ENCODE peak calls at places on chromosomes 12 and 14, in nine cellular contexts. V is cardiac fibroblast; A is body of pancreas; Z is SW480; R is activated CD8-positive, alpha-beta memory T cell treated with anti-CD3 and anti-CD28 coated beads, Interleukin-2, amount 50 U/mL, for 4 hours; H is GM06990; C is NCI-H1092; E is C1 segment of cervical spinal cord; N is stimulated activated CD8-positive, alpha-beta memory T cell treated with anti-CD3 and anti-CD28 coated beads, Interleukin-2, amount 100 ng/mL, for 1 hour. L is an unnamed sample.
A peak's percentile ranks its signal among the peaks of the same experiment; 100 is the strongest.

GRCh38 chr14:101225729-101226152 is 322.2 kb upstream of the RTL1 start:
- DNase-seq in V (no peak), R (no peak), Z (no peak), C (no peak), N (no peak), E (no peak), H (no peak), A (no peak), L (no peak)

GRCh38 chr12:90290980-90291975 is 582.6 kb upstream of the ATP2B1 start:
- DNase-seq in A (no peak), E (no peak), H (no peak), R (no peak), N (no peak), V (peak; percentile 66), C (no peak), Z (no peak), L (no peak)

GRCh38 chr14:91745329-91745728 is 13.4 kb upstream of the CATSPERB start:
- DNase-seq in N (no peak), E (no peak), R (no peak), V (no peak), A (no peak), C (no peak), Z (no peak), H (no peak), L (no peak)

GRCh38 chr12:66065623-66066022 is 64.9 kb downstream of the LLPH start:
- DNase-seq in N (no peak), R (no peak), E (no peak), H (no peak), V (no peak), C (no peak), Z (no peak), A (no peak), L (no peak)

GRCh38 chr14:75226755-75227544 is 50.5 kb upstream of the TMED10 start:
- DNase-seq in Z (no peak), H (no peak), A (no peak), V (no peak), E (no peak), R (no peak), N (no peak), C (no peak), L (no peak)

GRCh38 chr12:102643871-102644551 is 163.6 kb upstream of the IGF1 start:
- DNase-seq in N (no peak), C (no peak), R (no peak), A (no peak), V (no peak), Z (no peak), H (no peak), E (no peak), L (no peak)

GRCh38 chr12:3432868-3433267 is 58.1 kb upstream of the PRMT8 start:
- DNase-seq in Z (no peak), V (no peak), C (no peak), E (no peak), H (no peak), N (no peak), A (no peak), R (no peak), L (no peak)

GRCh38 chr12:39505025-39505424 is 62.1 kb upstream of the KIF21A start:
- DNase-seq in H (no peak), C (no peak), E (no peak), R (no peak), Z (peak; percentile 9), V (no peak), N (no peak), A (no peak), L (no peak)

GRCh38 chr14:20684662-20685456 is 499 bp downstream of the RNASE4 start:
- DNase-seq in E (peak; percentile 49), N (no peak), H (no peak), C (no peak), V (peak; percentile 74), A (peak; percentile 53), R (no peak), Z (peak; percentile 49), L (peak; percentile 20)

GRCh38 chr12:99911076-99911475 is 73.7 kb downstream of the ANKS1B start:
- DNase-seq in A (no peak), E (no peak), V (peak; percentile 83), R (no peak), Z (no peak), N (no peak), H (no peak), C (no peak), L (peak; percentile 20)

GRCh38 chr12:86827409-86827808 is 571.2 kb upstream of the MGAT4C start:
- DNase-seq in N (no peak), C (no peak), Z (no peak), E (no peak), R (no peak), H (no peak), V (no peak), A (no peak), L (no peak)

GRCh38 chr14:33307691-33308369 is 369.2 kb downstream of the NPAS3 start:
- DNase-seq in H (no peak), V (peak; percentile 32), E (peak; percentile 17), A (peak; percentile 18), R (no peak), N (no peak), C (peak; percentile 97), Z (no peak), L (peak; percentile 2)

GRCh38 chr14:74670726-74671125 is 42.2 kb downstream of the AREL1 start:
- DNase-seq in H (no peak), E (no peak), R (no peak), A (no peak), Z (no peak), V (peak; percentile 45), N (no peak), C (no peak), L (no peak)

GRCh38 chr12:28313631-28314030 is 123.4 kb downstream of the CCDC91 start:
- DNase-seq in H (no peak), Z (no peak), R (no peak), N (no peak), C (no peak), A (no peak), E (no peak), V (peak; percentile 45), L (peak; percentile 54)

L was measured in gastrocnemius medialis.